ENCODE peak calls at places on chromosomes 4 and X, in eight cellular contexts. One of them, this sample, is unnamed.

GRCh38 chr4:71184195-71184781 is 154.5 kb upstream of the SLC4A4 start:
- DNase-seq in activated naive CD4-positive, alpha-beta T cell treated with anti-CD3 and anti-CD28 coated beads, Interleukin-2, amount 10 ng/mL, durations not matched to agents 7 days and 5 days: peak; percentile 56
- DNase-seq in naive B cell: peak; percentile 48
- DNase-seq in EH: peak; percentile 72
- DNase-seq in GM23248: peak; percentile 84
- DNase-seq in Kasumi-1: peak; percentile 90
- DNase-seq in naive thymus-derived CD8-positive, alpha-beta T cell: peak; percentile 23
- DNase-seq in GM18507: peak; percentile 30
- DNase-seq in this sample: peak; percentile 74

GRCh38 chrX:47380268-47380667 is 9.9 kb downstream of the ZNF157 start:
- DNase-seq in GM18507: no peak
- DNase-seq in Kasumi-1: no peak
- DNase-seq in activated naive CD4-positive, alpha-beta T cell treated with anti-CD3 and anti-CD28 coated beads, Interleukin-2, amount 10 ng/mL, durations not matched to agents 7 days and 5 days: peak; percentile 76
- DNase-seq in naive thymus-derived CD8-positive, alpha-beta T cell: peak; percentile 77
- DNase-seq in EH: no peak
- DNase-seq in GM23248: no peak
- DNase-seq in naive B cell: peak; percentile 46
- DNase-seq in this sample: peak; percentile 80

GRCh38 chrX:47662144-47662657 is 3.2 kb upstream of the UXT start:
- DNase-seq in GM23248: peak; percentile 93
- DNase-seq in naive thymus-derived CD8-positive, alpha-beta T cell: no peak
- DNase-seq in activated naive CD4-positive, alpha-beta T cell treated with anti-CD3 and anti-CD28 coated beads, Interleukin-2, amount 10 ng/mL, durations not matched to agents 7 days and 5 days: no peak
- DNase-seq in naive B cell: no peak
- DNase-seq in GM18507: no peak
- DNase-seq in Kasumi-1: peak; percentile 31
- DNase-seq in EH: peak; percentile 96
- DNase-seq in this sample: no peak

GRCh38 chrX:54358424-54359211 is 772 bp upstream of the WNK3 start:
- DNase-seq in activated naive CD4-positive, alpha-beta T cell treated with anti-CD3 and anti-CD28 coated beads, Interleukin-2, amount 10 ng/mL, durations not matched to agents 7 days and 5 days: peak; percentile 49
- DNase-seq in EH: peak; percentile 64
- DNase-seq in naive thymus-derived CD8-positive, alpha-beta T cell: peak; percentile 45
- DNase-seq in GM18507: no peak
- DNase-seq in Kasumi-1: peak; percentile 41
- DNase-seq in naive B cell: peak; percentile 23
- DNase-seq in GM23248: peak; percentile 35
- DNase-seq in this sample: peak; percentile 26

GRCh38 chr4:13306356-13306755 is 177.8 kb downstream of the RAB28 start:
- DNase-seq in naive thymus-derived CD8-positive, alpha-beta T cell: no peak
- DNase-seq in GM23248: no peak
- DNase-seq in GM18507: no peak
- DNase-seq in EH: peak; percentile 8
- DNase-seq in Kasumi-1: no peak
- DNase-seq in naive B cell: no peak
- DNase-seq in activated naive CD4-positive, alpha-beta T cell treated with anti-CD3 and anti-CD28 coated beads, Interleukin-2, amount 10 ng/mL, durations not matched to agents 7 days and 5 days: no peak
- DNase-seq in this sample: no peak

GRCh38 chr4:15352508-15352907 is 75.3 kb upstream of the C1QTNF7 start:
- DNase-seq in EH: peak; percentile 19
- DNase-seq in GM18507: no peak
- DNase-seq in GM23248: peak; percentile 46
- DNase-seq in Kasumi-1: no peak
- DNase-seq in activated naive CD4-positive, alpha-beta T cell treated with anti-CD3 and anti-CD28 coated beads, Interleukin-2, amount 10 ng/mL, durations not matched to agents 7 days and 5 days: no peak
- DNase-seq in naive thymus-derived CD8-positive, alpha-beta T cell: no peak
- DNase-seq in naive B cell: no peak
- DNase-seq in this sample: no peak

GRCh38 chrX:106933538-106933961 is 13.3 kb downstream of the CLDN2 start:
- DNase-seq in activated naive CD4-positive, alpha-beta T cell treated with anti-CD3 and anti-CD28 coated beads, Interleukin-2, amount 10 ng/mL, durations not matched to agents 7 days and 5 days: no peak
- DNase-seq in naive B cell: no peak
- DNase-seq in EH: peak; percentile 22
- DNase-seq in naive thymus-derived CD8-positive, alpha-beta T cell: no peak
- DNase-seq in Kasumi-1: peak; percentile 43
- DNase-seq in GM23248: no peak
- DNase-seq in GM18507: no peak
- DNase-seq in this sample: no peak

GRCh38 chr4:149409186-149410056 is 406.2 kb downstream of the IQCM start:
- DNase-seq in activated naive CD4-positive, alpha-beta T cell treated with anti-CD3 and anti-CD28 coated beads, Interleukin-2, amount 10 ng/mL, durations not matched to agents 7 days and 5 days: no peak
- DNase-seq in naive thymus-derived CD8-positive, alpha-beta T cell: no peak
- DNase-seq in GM23248: peak; percentile 92
- DNase-seq in naive B cell: no peak
- DNase-seq in Kasumi-1: no peak
- DNase-seq in EH: peak; percentile 85
- DNase-seq in GM18507: no peak
- DNase-seq in this sample: no peak

GRCh38 chr4:80831383-80832361 is 198.8 kb upstream of the BMP3 start:
- DNase-seq in naive B cell: no peak
- DNase-seq in activated naive CD4-positive, alpha-beta T cell treated with anti-CD3 and anti-CD28 coated beads, Interleukin-2, amount 10 ng/mL, durations not matched to agents 7 days and 5 days: no peak
- DNase-seq in GM23248: peak; percentile 74
- DNase-seq in Kasumi-1: no peak
- DNase-seq in EH: peak; percentile 39
- DNase-seq in GM18507: no peak
- DNase-seq in naive thymus-derived CD8-positive, alpha-beta T cell: no peak
- DNase-seq in this sample: no peak

GRCh38 chr4:8044699-8045098 is 105.0 kb upstream of the AFAP1 start:
- DNase-seq in naive B cell: no peak
- DNase-seq in GM23248: no peak
- DNase-seq in naive thymus-derived CD8-positive, alpha-beta T cell: no peak
- DNase-seq in EH: no peak
- DNase-seq in GM18507: no peak
- DNase-seq in Kasumi-1: no peak
- DNase-seq in activated naive CD4-positive, alpha-beta T cell treated with anti-CD3 and anti-CD28 coated beads, Interleukin-2, amount 10 ng/mL, durations not matched to agents 7 days and 5 days: no peak
- DNase-seq in this sample: no peak

GRCh38 chr4:70601422-70602039 is 9.5 kb downstream of the AMBN start:
- DNase-seq in Kasumi-1: peak; percentile 86
- DNase-seq in EH: peak; percentile 69
- DNase-seq in GM23248: peak; percentile 69
- DNase-seq in GM18507: peak; percentile 28
- DNase-seq in naive thymus-derived CD8-positive, alpha-beta T cell: peak; percentile 64
- DNase-seq in naive B cell: peak; percentile 61
- DNase-seq in activated naive CD4-positive, alpha-beta T cell treated with anti-CD3 and anti-CD28 coated beads, Interleukin-2, amount 10 ng/mL, durations not matched to agents 7 days and 5 days: peak; percentile 80
- DNase-seq in this sample: peak; percentile 81

GRCh38 chr4:7813674-7814073 is 126.0 kb downstream of the AFAP1 start:
- DNase-seq in activated naive CD4-positive, alpha-beta T cell treated with anti-CD3 and anti-CD28 coated beads, Interleukin-2, amount 10 ng/mL, durations not matched to agents 7 days and 5 days: no peak
- DNase-seq in EH: peak; percentile 39
- DNase-seq in naive B cell: no peak
- DNase-seq in GM23248: peak; percentile 66
- DNase-seq in GM18507: no peak
- DNase-seq in Kasumi-1: no peak
- DNase-seq in naive thymus-derived CD8-positive, alpha-beta T cell: no peak
- DNase-seq in this sample: no peak

GRCh38 chr4:110622841-110623709 is at the start of gene PITX2:
- DNase-seq in activated naive CD4-positive, alpha-beta T cell treated with anti-CD3 and anti-CD28 coated beads, Interleukin-2, amount 10 ng/mL, durations not matched to agents 7 days and 5 days: peak; percentile 56
- DNase-seq in GM23248: peak; percentile 34
- DNase-seq in EH: peak; percentile 89
- DNase-seq in GM18507: peak; percentile 39
- DNase-seq in naive thymus-derived CD8-positive, alpha-beta T cell: no peak
- DNase-seq in Kasumi-1: no peak
- DNase-seq in naive B cell: no peak
- DNase-seq in this sample: peak; percentile 55

GRCh38 chrX:153476628-153477027 is 6.3 kb upstream of the HAUS7 start:
- DNase-seq in GM18507: no peak
- DNase-seq in EH: peak; percentile 79
- DNase-seq in naive B cell: no peak
- DNase-seq in naive thymus-derived CD8-positive, alpha-beta T cell: no peak
- DNase-seq in Kasumi-1: no peak
- DNase-seq in GM23248: peak; percentile 39
- DNase-seq in activated naive CD4-positive, alpha-beta T cell treated with anti-CD3 and anti-CD28 coated beads, Interleukin-2, amount 10 ng/mL, durations not matched to agents 7 days and 5 days: no peak
- DNase-seq in this sample: no peak

GRCh38 chrX:39301041-39301440 is 499.8 kb downstream of the MID1IP1 start:
- DNase-seq in GM18507: no peak
- DNase-seq in activated naive CD4-positive, alpha-beta T cell treated with anti-CD3 and anti-CD28 coated beads, Interleukin-2, amount 10 ng/mL, durations not matched to agents 7 days and 5 days: no peak
- DNase-seq in naive thymus-derived CD8-positive, alpha-beta T cell: no peak
- DNase-seq in Kasumi-1: no peak
- DNase-seq in naive B cell: no peak
- DNase-seq in EH: no peak
- DNase-seq in GM23248: no peak
- DNase-seq in this sample: no peak

GRCh38 chr4:158053801-158054200 is 119.0 kb downstream of the GASK1B start:
- DNase-seq in GM23248: no peak
- DNase-seq in naive thymus-derived CD8-positive, alpha-beta T cell: no peak
- DNase-seq in activated naive CD4-positive, alpha-beta T cell treated with anti-CD3 and anti-CD28 coated beads, Interleukin-2, amount 10 ng/mL, durations not matched to agents 7 days and 5 days: no peak
- DNase-seq in Kasumi-1: no peak
- DNase-seq in EH: no peak
- DNase-seq in naive B cell: no peak
- DNase-seq in GM18507: no peak
- DNase-seq in this sample: no peak

GRCh38 chrX:9542765-9543119 is 77.9 kb downstream of the TBL1X start:
- DNase-seq in naive B cell: no peak
- DNase-seq in GM23248: no peak
- DNase-seq in Kasumi-1: no peak
- DNase-seq in EH: no peak
- DNase-seq in activated naive CD4-positive, alpha-beta T cell treated with anti-CD3 and anti-CD28 coated beads, Interleukin-2, amount 10 ng/mL, durations not matched to agents 7 days and 5 days: no peak
- DNase-seq in GM18507: no peak
- DNase-seq in naive thymus-derived CD8-positive, alpha-beta T cell: no peak
- DNase-seq in this sample: no peak

GRCh38 chrX:119071381-119071780 is 1.4 kb upstream of the CT47C1 start:
- DNase-seq in EH: no peak
- DNase-seq in GM18507: peak; percentile 4
- DNase-seq in activated naive CD4-positive, alpha-beta T cell treated with anti-CD3 and anti-CD28 coated beads, Interleukin-2, amount 10 ng/mL, durations not matched to agents 7 days and 5 days: no peak
- DNase-seq in Kasumi-1: no peak
- DNase-seq in naive B cell: peak; percentile 23
- DNase-seq in GM23248: no peak
- DNase-seq in naive thymus-derived CD8-positive, alpha-beta T cell: no peak
- DNase-seq in this sample: no peak

GRCh38 chr4:1375051-1375721 is 28.2 kb downstream of the UVSSA start:
- DNase-seq in GM23248: no peak
- DNase-seq in GM18507: no peak
- DNase-seq in naive B cell: no peak
- DNase-seq in Kasumi-1: no peak
- DNase-seq in activated naive CD4-positive, alpha-beta T cell treated with anti-CD3 and anti-CD28 coated beads, Interleukin-2, amount 10 ng/mL, durations not matched to agents 7 days and 5 days: no peak
- DNase-seq in EH: no peak
- DNase-seq in naive thymus-derived CD8-positive, alpha-beta T cell: no peak
- DNase-seq in this sample: no peak

GRCh38 chr4:163484906-163485305 is 9.6 kb upstream of the TMA16 start:
- DNase-seq in naive B cell: peak; percentile 48
- DNase-seq in GM23248: peak; percentile 47
- DNase-seq in activated naive CD4-positive, alpha-beta T cell treated with anti-CD3 and anti-CD28 coated beads, Interleukin-2, amount 10 ng/mL, durations not matched to agents 7 days and 5 days: peak; percentile 71
- DNase-seq in Kasumi-1: peak; percentile 71
- DNase-seq in naive thymus-derived CD8-positive, alpha-beta T cell: peak; percentile 51
- DNase-seq in EH: peak; percentile 56
- DNase-seq in GM18507: no peak
- DNase-seq in this sample: peak; percentile 75

GRCh38 chr4:17476811-17477210 is 35.1 kb downstream of the QDPR start:
- DNase-seq in GM23248: no peak
- DNase-seq in Kasumi-1: peak; percentile 64
- DNase-seq in naive B cell: no peak
- DNase-seq in naive thymus-derived CD8-positive, alpha-beta T cell: no peak
- DNase-seq in EH: no peak
- DNase-seq in activated naive CD4-positive, alpha-beta T cell treated with anti-CD3 and anti-CD28 coated beads, Interleukin-2, amount 10 ng/mL, durations not matched to agents 7 days and 5 days: no peak
- DNase-seq in GM18507: no peak
- DNase-seq in this sample: no peak

GRCh38 chr4:108906006-108906405 is 143.2 kb upstream of the ETNPPL start:
- DNase-seq in activated naive CD4-positive, alpha-beta T cell treated with anti-CD3 and anti-CD28 coated beads, Interleukin-2, amount 10 ng/mL, durations not matched to agents 7 days and 5 days: no peak
- DNase-seq in GM23248: no peak
- DNase-seq in GM18507: no peak
- DNase-seq in naive B cell: no peak
- DNase-seq in EH: no peak
- DNase-seq in naive thymus-derived CD8-positive, alpha-beta T cell: no peak
- DNase-seq in Kasumi-1: no peak
- DNase-seq in this sample: no peak

This sample was measured in activated CD8-positive, alpha-beta T cell treated with anti-CD3 and anti-CD28 coated beads, Interleukin-2, amount 10 ng/mL, durations not matched to agents 7 days and 5 days.